ENCODE peak calls at places on chromosomes 13 and 19, in ten cellular contexts. R is NCI-H2171, S is Daoy, K is posterior cingulate gyrus, P is EL, T is NCI-H1417, L is NCI-H460, Y is ELR, W is HEK293T, Z is upper lobe of right lung. F is an unnamed sample.

GRCh38 chr19:18321729-18322091 is 1.2 kb downstream of the LSM4 start:
- DNase-seq in W (no peak), P (no peak), Y (no peak), T (no peak), S (no peak), Z (no peak), L (no peak), K (no peak), R (no peak), F (no peak)

GRCh38 chr13:42395066-42395821 is 123.3 kb downstream of the AKAP11 start:
- DNase-seq in Z (no peak), T (no peak), P (no peak), L (no peak), Y (no peak), K (no peak), W (no peak), S (no peak), R (no peak), F (no peak)

GRCh38 chr13:101673360-101674105 is 221.1 kb downstream of the ITGBL1 start:
- DNase-seq in S (no peak), K (no peak), L (no peak), P (no peak), Y (peak), Z (no peak), T (no peak), R (no peak), W (no peak), F (no peak)

GRCh38 chr13:70889163-70889562 is 780.9 kb upstream of the KLHL1 start:
- DNase-seq in L (no peak), W (no peak), K (no peak), P (no peak), Z (no peak), T (no peak), R (no peak), Y (no peak), S (no peak), F (no peak)

GRCh38 chr13:48579167-48579918 is 46.5 kb upstream of the RCBTB2 start:
- DNase-seq in K (no peak), P (no peak), T (no peak), W (no peak), Z (no peak), L (no peak), Y (no peak), R (no peak), S (no peak), F (no peak)

GRCh38 chr13:98468352-98468751 is 108.6 kb downstream of the STK24 start:
- DNase-seq in P (no peak), Z (no peak), S (no peak), W (no peak), K (no peak), L (no peak), R (no peak), T (no peak), Y (no peak), F (no peak)

GRCh38 chr13:27194895-27195764 is 23.5 kb upstream of the USP12 start:
- DNase-seq in W (no peak), Z (no peak), R (no peak), Y (peak), P (peak), T (no peak), L (peak), S (peak), K (no peak), F (no peak)

GRCh38 chr13:49421391-49421790 is 22.5 kb downstream of the CAB39L start:
- DNase-seq in T (no peak), R (no peak), K (no peak), L (no peak), Y (peak), W (peak), S (peak), Z (no peak), P (peak), F (peak)

GRCh38 chr13:27919934-27920676 is at the start of gene PDX1:
- DNase-seq in R (no peak), Y (no peak), W (peak), S (peak), L (peak), P (peak), K (no peak), Z (no peak), T (no peak), F (peak)

GRCh38 chr19:39308531-39309304 is 11.9 kb downstream of the LRFN1 start:
- DNase-seq in S (no peak), P (no peak), W (no peak), Y (no peak), Z (no peak), R (no peak), L (no peak), K (no peak), T (no peak), F (peak)

GRCh38 chr19:31354919-31355318 is 5.7 kb upstream of the TSHZ3 start:
- DNase-seq in S (no peak), K (no peak), W (no peak), T (no peak), Y (no peak), Z (no peak), P (no peak), R (no peak), L (no peak), F (peak)

GRCh38 chr13:27403252-27403678 is 21.2 kb upstream of the GTF3A start:
- DNase-seq in Z (no peak), S (peak), P (peak), T (no peak), Y (peak), W (no peak), L (no peak), K (no peak), R (no peak), F (no peak)

F was measured in endodermal cell.